ENCODE peak calls at places on chromosomes 4 and X, in eight cellular contexts. J is ELF-1, B is dermis microvascular lymphatic vessel endothelial cell, M is epithelial cell of prostate, D is RWPE1, G is H9, V is NCI-H2171 treated with DMSO at 0.1 percent for 48 hours, T is fibroblast of lung. U is an unnamed sample.

GRCh38 chr4:184934961-184935360 is 83.3 kb upstream of the HELT start:
- DNase-seq in J (no peak), D (no peak), G (no peak), T (no peak), B (no peak), V (no peak), M (no peak), U (no peak)

GRCh38 chrX:106707771-106708454 is 18.6 kb upstream of the RNF128 start:
- DNase-seq in T (peak), G (no peak), M (peak), B (no peak), D (peak), V (no peak), J (no peak), U (no peak)

GRCh38 chrX:119067023-119067739 is 5.6 kb upstream of the CT47C1 start:
- DNase-seq in G (peak), T (peak), M (no peak), D (peak), B (peak), J (peak), V (peak), U (peak)

GRCh38 chr4:42371306-42372063 is 25.8 kb upstream of the SHISA3 start:
- DNase-seq in M (peak), G (no peak), V (peak), T (peak), D (peak), J (no peak), B (peak), U (peak)

GRCh38 chrX:24676403-24677024 is 17.2 kb upstream of the POLA1 start:
- DNase-seq in T (peak), M (no peak), V (peak), B (peak), J (no peak), D (peak), G (no peak), U (peak)

GRCh38 chrX:132594129-132594528 is 105.3 kb upstream of the MBNL3 start:
- DNase-seq in B (no peak), J (no peak), V (no peak), G (no peak), T (no peak), M (peak), D (peak), U (no peak)

GRCh38 chr4:174563399-174563798 is 41.1 kb upstream of the HPGD start:
- DNase-seq in M (no peak), G (no peak), V (no peak), B (no peak), T (no peak), J (no peak), D (no peak), U (no peak)

GRCh38 chr4:16843831-16844508 is 54.5 kb downstream of the LDB2 start:
- DNase-seq in T (peak), M (no peak), G (no peak), J (peak), D (no peak), V (no peak), B (no peak), U (no peak)

GRCh38 chr4:48651869-48652447 is 128.1 kb downstream of the FRYL start:
- DNase-seq in D (peak), B (no peak), J (no peak), T (no peak), M (peak), G (no peak), V (no peak), U (no peak)

GRCh38 chr4:74490736-74491135 is 45.8 kb downstream of the AREG start:
- DNase-seq in T (no peak), D (peak), B (no peak), V (no peak), J (no peak), M (peak), G (no peak), U (no peak)

GRCh38 chr4:59060002-59060846 is 1950.0 kb upstream of the IGFBP7 start:
- DNase-seq in V (no peak), T (no peak), M (no peak), D (no peak), B (no peak), G (no peak), J (no peak), U (peak)

GRCh38 chr4:105994061-105994460 is 98.8 kb downstream of the NPNT start:
- DNase-seq in V (no peak), B (peak), D (no peak), G (no peak), T (no peak), J (no peak), M (no peak), U (no peak)

GRCh38 chrX:96770315-96770714 is 85.7 kb downstream of the DIAPH2 start:
- DNase-seq in V (peak), G (no peak), B (peak), J (no peak), D (peak), T (peak), M (no peak), U (no peak)

GRCh38 chrX:149541521-149542047 is 772 bp downstream of the EOLA1 start:
- DNase-seq in V (no peak), J (no peak), B (no peak), M (no peak), G (no peak), D (no peak), T (no peak), U (no peak)

GRCh38 chr4:84050014-84050413 is 449.1 kb downstream of the NKX6-1 start:
- DNase-seq in B (no peak), V (peak), J (peak), T (no peak), M (no peak), D (no peak), G (peak), U (peak)

GRCh38 chr4:3332498-3332897 is 39.7 kb downstream of the RGS12 start:
- DNase-seq in V (no peak), D (no peak), G (no peak), B (no peak), J (no peak), M (no peak), T (no peak), U (no peak)

GRCh38 chr4:39285853-39286252 is 80.3 kb downstream of the RFC1 start:
- DNase-seq in M (no peak), D (no peak), G (no peak), T (no peak), V (no peak), B (no peak), J (no peak), U (no peak)

GRCh38 chr4:2936773-2937145 is 26.4 kb downstream of the NOP14 start:
- DNase-seq in G (no peak), D (peak), B (no peak), J (peak), V (no peak), T (peak), M (peak), U (no peak)

GRCh38 chrX:109709129-109709631 is 23.9 kb downstream of the ACSL4 start:
- DNase-seq in G (no peak), D (peak), T (peak), J (peak), M (no peak), B (no peak), V (no peak), U (peak)

GRCh38 chrX:47518105-47518504 is 35.1 kb upstream of the ZNF41 start:
- DNase-seq in V (no peak), J (no peak), M (no peak), T (no peak), D (no peak), G (no peak), B (peak), U (no peak)

GRCh38 chr4:149077142-149077541 is 634.9 kb upstream of the NR3C2 start:
- DNase-seq in V (no peak), J (no peak), T (no peak), B (no peak), D (no peak), M (no peak), G (no peak), U (no peak)

GRCh38 chrX:9327747-9328145 is 137.1 kb upstream of the TBL1X start:
- DNase-seq in B (no peak), G (no peak), M (peak), V (no peak), J (no peak), T (peak), D (peak), U (no peak)